ENCODE peak calls at places on chromosomes 3 and 15, in eight cellular contexts. V, Y, W, D, U, A, Q and M are unnamed samples.

GRCh38 chr15:34241376-34242350 is 16.8 kb downstream of the EMC4 start:
- DNase-seq in Q (peak; percentile 44), U (peak; percentile 48), W (peak; percentile 59), V (peak; percentile 57), Y (no peak), D (no peak), A (peak; percentile 59), M (peak; percentile 26)

GRCh38 chr3:37291275-37291700 is 116.9 kb upstream of the LRRFIP2 start:
- DNase-seq in V (no peak), D (no peak), A (no peak), W (peak; percentile 85), Y (no peak), Q (peak; percentile 87), U (no peak), M (peak; percentile 18)

GRCh38 chr3:58575986-58576652 is 1.1 kb downstream of the FAM107A start:
- DNase-seq in V (no peak), W (peak; percentile 44), Y (no peak), U (no peak), D (no peak), Q (no peak), A (no peak), M (no peak)

GRCh38 chr3:11551019-11551418 is 92.7 kb downstream of the VGLL4 start:
- DNase-seq in V (no peak), U (no peak), D (no peak), A (no peak), W (no peak), Q (no peak), Y (no peak), M (no peak)

GRCh38 chr3:194322701-194323174 is 28.4 kb downstream of the CPN2 start:
- DNase-seq in W (peak; percentile 91), U (no peak), Y (no peak), V (peak; percentile 21), A (no peak), D (no peak), Q (peak; percentile 18), M (peak; percentile 88)

GRCh38 chr3:41975421-41976103 is 13.7 kb upstream of the ULK4 start:
- DNase-seq in V (no peak), Q (no peak), D (no peak), U (no peak), Y (no peak), W (no peak), A (no peak), M (no peak)

GRCh38 chr15:101288905-101289513 is 6.0 kb downstream of the SNRPA1 start:
- DNase-seq in W (peak; percentile 70), U (peak; percentile 70), Y (peak; percentile 27), A (no peak), Q (no peak), V (no peak), D (no peak), M (peak; percentile 63)

GRCh38 chr3:22928716-22929115 is 274.4 kb upstream of the UBE2E2 start:
- DNase-seq in V (no peak), W (no peak), A (no peak), Q (no peak), D (no peak), Y (no peak), U (no peak), M (no peak)

GRCh38 chr3:125679258-125679657 is 84.0 kb upstream of the OSBPL11 start:
- DNase-seq in D (no peak), U (no peak), V (no peak), A (peak; percentile 14), Q (no peak), Y (no peak), W (peak; percentile 6), M (no peak)

GRCh38 chr3:18712713-18713575 is 287.8 kb upstream of the SATB1 start:
- DNase-seq in A (no peak), Y (no peak), V (no peak), Q (no peak), D (no peak), W (no peak), U (no peak), M (no peak)